ENCODE peak calls at places on chromosome 13, in four cellular contexts. F is IMR-90, J is H1, I is H9. U is an unnamed sample.

GRCh38 chr13:34571716-34572115 is 370.4 kb upstream of the NBEA start:
- DNase-seq in I (no peak), F (no peak), J (no peak), U (no peak)

GRCh38 chr13:32265726-32266125 is 49.4 kb downstream of the ZAR1L start:
- DNase-seq in I (no peak), F (no peak), J (no peak), U (no peak)

GRCh38 chr13:81017525-81018152 is 676.7 kb upstream of the SPRY2 start:
- DNase-seq in F (peak; percentile 25), J (no peak), I (no peak), U (peak; percentile 53)

GRCh38 chr13:87093399-87093798 is 577.8 kb upstream of the SLITRK5 start:
- DNase-seq in I (no peak), J (no peak), F (peak; percentile 75), U (no peak)

GRCh38 chr13:26785845-26786630 is 25.5 kb upstream of the GPR12 start:
- DNase-seq in I (peak; percentile 80), J (no peak), F (no peak), U (peak; percentile 78)

GRCh38 chr13:87123987-87124784 is 547.0 kb upstream of the SLITRK5 start:
- DNase-seq in I (peak; percentile 48), F (peak; percentile 100), J (peak; percentile 19), U (peak; percentile 94)

GRCh38 chr13:28451482-28452217 is 43.3 kb downstream of the FLT1 start:
- DNase-seq in J (no peak), I (peak; percentile 59), F (no peak), U (peak; percentile 55)

GRCh38 chr13:61913183-61913582 is 497.5 kb upstream of the PCDH20 start:
- DNase-seq in F (no peak), I (no peak), J (no peak), U (no peak)

GRCh38 chr13:33313504-33313903 is 27.9 kb upstream of the STARD13 start:
- DNase-seq in I (no peak), J (no peak), F (no peak), U (no peak)

GRCh38 chr13:106530907-106531520 is 4.4 kb downstream of the EFNB2 start:
- DNase-seq in I (no peak), J (no peak), F (no peak), U (peak; percentile 63)

GRCh38 chr13:110731072-110731471 is 17.6 kb downstream of the ING1 start:
- DNase-seq in F (no peak), J (no peak), I (no peak), U (no peak)
- H2BK5ac ChIP-seq in F (no peak overlapping the region), J (no peak overlapping the region), I (no peak overlapping the region), U (no peak overlapping the region)

GRCh38 chr13:31015207-31015606 is 82.8 kb downstream of the TEX26 start:
- DNase-seq in J (no peak), I (no peak), F (peak; percentile 53), U (no peak)

GRCh38 chr13:31014461-31014860 is 82.0 kb downstream of the TEX26 start:
- DNase-seq in I (no peak), J (no peak), F (no peak), U (no peak)

GRCh38 chr13:31011193-31011860 is 78.9 kb downstream of the TEX26 start:
- DNase-seq in F (no peak), I (no peak), J (no peak), U (peak; percentile 45)

GRCh38 chr13:31009166-31009565 is 76.7 kb downstream of the TEX26 start:
- DNase-seq in J (no peak), I (no peak), F (no peak), U (no peak)

GRCh38 chr13:31012285-31013024 is 80.0 kb downstream of the TEX26 start:
- DNase-seq in F (peak; percentile 46), I (peak; percentile 37), J (no peak), U (peak; percentile 59)
- H4K5ac ChIP-seq in F (no peak overlapping the region), I (no peak overlapping the region), J (no peak overlapping the region), U (no peak overlapping the region)

DNA sequence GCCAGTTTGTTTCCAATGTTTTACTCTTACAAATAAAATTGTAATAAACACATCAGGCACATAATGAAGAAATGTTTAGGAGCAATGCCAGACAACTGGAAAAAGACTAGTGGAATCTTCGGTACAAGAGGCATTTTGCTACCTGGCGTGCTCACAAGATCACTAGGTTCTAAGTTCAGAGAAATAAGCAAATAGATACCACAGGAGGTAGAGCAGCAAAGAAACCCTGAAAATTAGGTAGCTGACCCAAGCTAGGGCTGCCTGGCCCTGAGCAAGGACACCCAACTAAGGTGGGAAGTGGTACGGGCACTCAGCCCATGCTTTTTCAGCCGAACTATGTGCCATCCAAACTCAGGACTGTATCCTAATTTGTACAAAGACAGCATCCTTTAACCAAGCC is 32.2 kb upstream of the TPP2 start:
- DNase-seq in J (no peak), F (no peak), I (no peak), U (no peak)
- H2BK5ac ChIP-seq in J (no peak overlapping the region), F (no peak overlapping the region), I (no peak overlapping the region), U (no peak overlapping the region)

GRCh38 chr13:45180303-45180702 is 20.5 kb downstream of the KCTD4 start:
- DNase-seq in I (no peak), J (no peak), F (no peak), U (no peak)
- H4K5ac ChIP-seq in I (no peak overlapping the region), J (no peak overlapping the region), F (no peak overlapping the region), U (no peak overlapping the region)

DNA sequence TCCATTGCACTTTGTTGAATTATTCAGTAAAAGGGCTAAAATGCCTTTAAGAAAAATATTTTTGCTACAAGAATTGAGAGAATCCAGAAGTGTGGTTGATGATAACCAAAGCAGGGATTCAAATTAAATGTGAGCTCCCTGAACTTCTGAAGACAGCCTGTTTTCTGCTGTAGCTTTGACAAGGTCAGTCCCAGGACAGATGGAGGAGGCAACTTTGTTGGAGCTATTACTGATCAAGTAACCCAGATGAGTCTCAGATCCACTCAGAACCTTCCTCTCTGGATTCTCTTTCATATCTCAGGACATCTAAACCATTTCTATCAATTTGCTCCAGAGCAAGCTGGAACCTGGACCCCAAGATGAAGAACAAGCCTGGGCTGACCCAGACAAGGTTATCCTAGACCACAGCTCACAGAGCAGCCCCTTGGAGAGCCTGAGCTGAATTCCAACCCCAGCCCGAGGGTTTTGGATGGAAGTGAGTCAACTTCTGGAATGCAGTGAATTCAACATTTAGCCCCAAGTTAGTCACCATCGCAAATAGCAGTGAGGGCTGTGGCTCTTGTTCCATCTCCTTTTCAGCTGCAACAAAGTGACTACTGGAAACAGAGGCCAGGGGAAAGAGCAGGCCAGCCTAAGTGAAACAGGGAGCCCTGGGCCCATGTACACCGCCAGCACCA is 137.8 kb upstream of the TSC22D1 start:
- DNase-seq in I (peak; percentile 45), F (peak; percentile 94), J (peak; percentile 31), U (peak; percentile 95)
- H2BK5ac ChIP-seq in I (no peak overlapping the region), F (peak overlapping the region; percentile 98), J (no peak overlapping the region), U (no peak overlapping the region)

GRCh38 chr13:102172406-102172805 is 229.4 kb downstream of the FGF14 start:
- DNase-seq in J (no peak), I (no peak), F (no peak), U (peak; percentile 41)
- H4K5ac ChIP-seq in J (no peak overlapping the region), I (no peak overlapping the region), F (no peak overlapping the region), U (no peak overlapping the region)

GRCh38 chr13:112962911-112963625 is 5.9 kb upstream of the MCF2L start:
- DNase-seq in J (no peak), F (no peak), I (no peak), U (no peak)

GRCh38 chr13:112962396-112962795 is 6.6 kb upstream of the MCF2L start:
- DNase-seq in F (no peak), I (no peak), J (no peak), U (no peak)

GRCh38 chr13:112961457-112962369 is 7.3 kb upstream of the MCF2L start:
- DNase-seq in J (no peak), F (no peak), I (no peak), U (no peak)

GRCh38 chr13:112965103-112965502 is 3.9 kb upstream of the MCF2L start:
- DNase-seq in J (no peak), I (no peak), F (no peak), U (no peak)

GRCh38 chr13:112963641-112964040 is 5.4 kb upstream of the MCF2L start:
- DNase-seq in I (no peak), F (no peak), J (no peak), U (no peak)
- H2BK5ac ChIP-seq in I (no peak overlapping the region), F (no peak overlapping the region), J (no peak overlapping the region), U (no peak overlapping the region)

GRCh38 chr13:21164631-21165030 is 11.7 kb downstream of the SKA3 start:
- DNase-seq in F (peak; percentile 54), I (no peak), J (no peak), U (no peak)
- H4K5ac ChIP-seq in F (no peak overlapping the region), I (no peak overlapping the region), J (no peak overlapping the region), U (no peak overlapping the region)

GRCh38 chr13:100100115-100100879 is 11.4 kb downstream of the PCCA start:
- DNase-seq in I (no peak), F (peak; percentile 87), J (no peak), U (no peak)
- H2BK5ac ChIP-seq in I (no peak overlapping the region), F (peak overlapping the region; percentile 5), J (no peak overlapping the region), U (no peak overlapping the region)

U was measured in mesendoderm.